ENCODE peak calls at places on chromosomes 13 and 19, in four cellular contexts. O is cardiac muscle cell, H is BJ, K is suprapubic skin. B is an unnamed sample.
A peak's percentile ranks its signal among the peaks of the same experiment; 100 is the strongest.

GRCh38 chr13:94305463-94305862 is 174.0 kb downstream of the DCT start:
- DNase-seq in O (no peak), H (peak; percentile 50), K (no peak), B (no peak)

GRCh38 chr13:34020388-34020787 is 202.4 kb downstream of the RFC3 start:
- DNase-seq in O (no peak), H (no peak), K (no peak), B (no peak)

GRCh38 chr13:74148437-74148836 is 14.2 kb upstream of the KLF12 start:
- DNase-seq in O (no peak), H (no peak), K (no peak), B (no peak)

GRCh38 chr13:25267715-25268114 is 19.6 kb downstream of the MTMR6 start:
- DNase-seq in O (no peak), H (no peak), K (no peak), B (no peak)

GRCh38 chr13:110233181-110233641 is 73.7 kb downstream of the COL4A1 start:
- DNase-seq in O (no peak), H (peak; percentile 72), K (no peak), B (no peak)

GRCh38 chr19:33819875-33820781 is 23.5 kb downstream of the KCTD15 start:
- DNase-seq in O (peak; percentile 63), H (peak; percentile 25), K (peak; percentile 92), B (peak; percentile 40)

GRCh38 chr19:16452321-16452720 is 19.4 kb downstream of the EPS15L1 start:
- DNase-seq in O (peak; percentile 21), H (no peak), K (no peak), B (no peak)

GRCh38 chr13:44274838-44275237 is 98.8 kb upstream of the SERP2 start:
- DNase-seq in O (peak; percentile 32), H (no peak), K (no peak), B (no peak)

GRCh38 chr19:50287331-50287730 is 41.8 kb downstream of the KCNC3 start:
- DNase-seq in O (no peak), H (no peak), K (no peak), B (no peak)

GRCh38 chr13:75088915-75089314 is 393.1 kb downstream of the TBC1D4 start:
- DNase-seq in O (no peak), H (no peak), K (no peak), B (no peak)

GRCh38 chr13:112828756-112829155 is 138.9 kb downstream of the ATP11A start:
- DNase-seq in O (no peak), H (no peak), K (no peak), B (no peak)

GRCh38 chr13:59754411-59754810 is 409.3 kb downstream of the DIAPH3 start:
- DNase-seq in O (no peak), H (no peak), K (no peak), B (no peak)

GRCh38 chr13:91247768-91248167 is 99.7 kb upstream of the MIR17HG start:
- DNase-seq in O (no peak), H (no peak), K (no peak), B (no peak)

GRCh38 chr19:1122972-1123363 is 19.2 kb downstream of the GPX4 start:
- DNase-seq in O (peak; percentile 81), H (no peak), K (no peak), B (peak; percentile 90)

GRCh38 chr13:59452189-59452588 is 711.5 kb downstream of the DIAPH3 start:
- DNase-seq in O (no peak), H (no peak), K (no peak), B (no peak)

GRCh38 chr19:15936950-15937349 is 2.6 kb upstream of the CYP4F11 start:
- DNase-seq in O (no peak), H (no peak), K (no peak), B (no peak)

GRCh38 chr13:44281252-44282000 is 92.2 kb upstream of the SERP2 start:
- DNase-seq in O (no peak), H (no peak), K (no peak), B (no peak)

GRCh38 chr13:89936256-89936655 is 1411.2 kb upstream of the MIR17HG start:
- DNase-seq in O (no peak), H (no peak), K (no peak), B (no peak)

GRCh38 chr13:112781881-112782361 is 92.1 kb downstream of the ATP11A start:
- DNase-seq in O (no peak), H (no peak), K (peak; percentile 62), B (no peak)

GRCh38 chr13:52787212-52787611 is 47.6 kb upstream of the CNMD start:
- DNase-seq in O (no peak), H (no peak), K (no peak), B (no peak)

GRCh38 chr13:20045946-20046548 is 87.5 kb downstream of the ZMYM2 start:
- DNase-seq in O (no peak), H (no peak), K (no peak), B (no peak)

GRCh38 chr19:961866-962620 is 22.1 kb upstream of the WDR18 start:
- DNase-seq in O (no peak), H (no peak), K (no peak), B (no peak)

GRCh38 chr13:56755181-56755580 is 385.5 kb upstream of the PRR20A start:
- DNase-seq in O (peak; percentile 21), H (no peak), K (no peak), B (no peak)

GRCh38 chr19:1364070-1364719 is 19.5 kb upstream of the NDUFS7 start:
- DNase-seq in O (no peak), H (no peak), K (no peak), B (peak; percentile 68)

GRCh38 chr19:33310606-33311325 is 8.4 kb upstream of the CEBPA start:
- DNase-seq in O (no peak), H (no peak), K (no peak), B (no peak)

GRCh38 chr13:82688400-82688999 is 1193.8 kb downstream of the SLITRK1 start:
- DNase-seq in O (no peak), H (no peak), K (no peak), B (no peak)

GRCh38 chr13:94546071-94546839 is 49.7 kb downstream of the TGDS start:
- DNase-seq in O (no peak), H (no peak), K (no peak), B (no peak)

GRCh38 chr19:1063030-1063908 is 3.7 kb upstream of the ARHGAP45 start:
- DNase-seq in O (no peak), H (no peak), K (no peak), B (peak; percentile 58)

GRCh38 chr19:38079926-38080380 is 144.1 kb downstream of the DPF1 start:
- DNase-seq in O (no peak), H (peak; percentile 74), K (no peak), B (peak; percentile 79)

GRCh38 chr19:20423381-20424207 is 142.0 kb downstream of the ZNF737 start:
- DNase-seq in O (peak; percentile 60), H (no peak), K (peak; percentile 74), B (peak; percentile 24)

GRCh38 chr19:43651758-43652545 is 12.3 kb upstream of the CADM4 start:
- DNase-seq in O (peak; percentile 74), H (peak; percentile 1), K (no peak), B (peak; percentile 62)

GRCh38 chr19:13824703-13825102 is 29.5 kb downstream of the ZSWIM4 start:
- DNase-seq in O (no peak), H (no peak), K (no peak), B (no peak)

GRCh38 chr19:13823901-13824300 is 28.7 kb downstream of the ZSWIM4 start:
- DNase-seq in O (no peak), H (no peak), K (no peak), B (no peak)

GRCh38 chr19:13826652-13827235 is 31.5 kb downstream of the ZSWIM4 start:
- DNase-seq in O (no peak), H (no peak), K (no peak), B (no peak)

GRCh38 chr19:13827656-13828055 is 32.4 kb downstream of the ZSWIM4 start:
- DNase-seq in O (no peak), H (no peak), K (no peak), B (no peak)

DNA sequence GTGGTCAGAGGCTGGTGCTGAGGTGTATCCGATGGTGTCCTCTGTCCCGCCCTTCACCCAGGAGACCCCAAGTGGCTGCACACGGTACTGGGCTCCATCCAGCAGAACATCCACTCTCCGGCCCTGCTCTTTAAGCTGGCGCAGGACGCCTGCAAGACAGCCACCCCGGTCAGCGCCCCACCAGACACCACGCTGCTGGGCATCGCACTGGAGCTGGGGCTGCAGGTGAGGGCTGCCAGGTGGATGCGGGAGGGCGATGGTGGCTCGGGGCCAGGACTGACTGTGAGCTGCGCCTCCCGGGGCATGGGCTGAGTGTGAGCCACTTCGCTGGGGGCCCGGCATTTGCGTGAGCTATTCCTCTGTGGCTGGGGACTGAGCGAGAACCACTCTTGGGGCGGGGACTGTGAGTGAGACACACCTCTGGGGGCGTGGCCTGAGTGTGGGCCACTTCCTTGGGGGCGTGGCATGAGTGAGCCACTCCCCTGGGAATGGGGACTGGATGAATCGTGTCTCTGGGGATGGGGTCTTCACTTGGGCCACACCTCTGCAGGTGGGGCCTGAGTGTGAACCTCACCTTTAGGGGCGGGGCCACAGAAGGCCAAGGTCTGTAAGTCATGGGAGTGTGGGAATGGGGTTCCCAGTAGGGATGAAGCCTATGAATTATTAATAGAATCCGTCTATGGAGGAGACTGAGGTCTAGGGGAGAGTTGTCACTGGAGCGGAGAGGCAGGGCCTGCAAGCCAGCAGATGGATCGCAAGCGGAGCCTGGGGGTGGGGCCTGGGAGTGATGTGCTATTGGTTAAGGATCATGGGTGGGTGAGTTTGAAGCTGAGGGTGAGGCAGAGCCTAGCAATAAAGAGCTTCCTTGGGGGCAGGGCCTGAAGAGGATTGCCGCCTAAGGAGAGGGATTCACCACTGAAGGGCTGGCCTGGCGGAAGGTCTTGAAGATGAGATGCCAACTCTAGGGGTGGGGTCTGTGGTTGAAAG is 30.5 kb downstream of the ZSWIM4 start:
- DNase-seq in O (peak; percentile 48), H (no peak), K (no peak), B (no peak)
- TF ChIP-seq CTCF in O (no peak), H (peak; percentile 6), K (no peak), B (no peak)

DNA sequence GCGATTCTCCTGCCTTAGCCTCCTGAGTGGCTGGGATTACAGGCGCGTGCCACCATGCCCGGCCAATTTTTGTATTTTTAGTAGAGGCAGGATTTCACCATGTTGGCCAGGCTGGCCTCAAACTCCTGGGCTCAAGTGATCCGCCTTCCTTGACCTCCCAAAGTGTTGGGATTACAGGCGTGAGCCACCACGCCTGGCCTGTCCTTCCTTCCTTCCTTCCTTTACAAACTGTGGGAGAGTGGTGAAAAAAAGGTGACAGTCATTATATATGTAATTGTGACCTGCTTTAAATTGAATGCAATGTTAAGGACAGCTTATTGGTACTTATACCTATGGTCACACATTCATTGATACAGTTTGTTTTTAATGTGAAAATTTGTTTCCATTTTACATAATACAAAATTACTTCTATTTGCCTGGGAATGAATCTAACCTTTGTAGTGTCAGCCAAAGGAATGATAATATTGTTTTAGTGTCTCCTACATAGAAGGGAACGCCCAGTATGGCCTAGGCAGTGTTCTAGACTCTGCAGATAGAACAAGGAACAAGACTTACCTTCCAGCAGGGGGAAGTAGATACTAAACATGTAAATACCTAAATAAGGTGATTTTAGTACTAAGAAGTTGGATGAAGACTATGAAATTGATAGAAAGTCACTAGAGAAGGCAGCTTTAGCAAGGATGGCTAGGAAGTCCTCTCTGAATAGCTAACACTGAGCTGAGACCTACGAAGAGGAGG is 146.3 kb downstream of the GGACT start:
- DNase-seq in O (no peak), H (no peak), K (no peak), B (no peak)
- TF ChIP-seq CTCF in O (no peak), H (no peak), K (no peak), B (no peak)

GRCh38 chr13:50310734-50311133 is 295.5 kb downstream of the KCNRG start:
- DNase-seq in O (no peak), H (no peak), K (no peak), B (no peak)
- TF ChIP-seq CTCF in O (no peak), H (no peak), K (no peak), B (no peak)

DNA sequence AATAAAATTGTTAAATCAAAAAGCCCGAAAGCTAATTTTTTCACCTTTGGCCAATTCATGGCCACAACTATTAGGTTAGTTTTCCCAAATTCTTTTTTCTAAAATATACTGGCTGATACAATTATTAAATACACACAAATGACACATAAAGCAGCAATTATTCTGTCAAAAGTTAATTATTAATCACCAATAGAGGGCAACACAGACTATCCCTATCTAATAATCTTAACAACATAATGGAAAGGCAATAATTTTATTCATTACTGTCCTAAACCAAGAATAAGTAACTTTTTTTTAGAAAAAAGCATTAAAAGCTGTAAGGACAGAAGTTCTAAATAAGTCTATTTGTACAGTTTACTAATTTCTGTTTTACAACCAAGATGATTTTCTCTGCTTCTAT is 51.7 kb downstream of the KATNAL1 start:
- DNase-seq in O (no peak), H (no peak), K (no peak), B (no peak)
- TF ChIP-seq CTCF in O (no peak), H (no peak), K (no peak), B (no peak)